ENCODE peak calls at places on chromosome 18, in ten cellular contexts. Q is globus pallidus; X is D341Med; N is Peyer's patch; Y is NCI-H2171 treated with DMSO at 0.1 percent for 48 hours; W is NCI-H69; U is sciatic nerve; Z is stimulated activated CD8-positive, alpha-beta memory T cell treated with anti-CD3 and anti-CD28 coated beads, Interleukin-15, amount 100 ng/mL, for 24 hours; S is GM12865; R is endothelial cell of umbilical vein. I is an unnamed sample.

GRCh38 chr18:60446821-60447220 is 74.2 kb upstream of the MC4R start:
- DNase-seq in Q (no peak), X (peak; percentile 80), N (no peak), Y (peak; percentile 99), W (peak; percentile 98), U (no peak), Z (no peak), S (no peak), R (no peak), I (no peak)

GRCh38 chr18:13621886-13622619 is 104.3 kb downstream of the FAM210A start:
- DNase-seq in Q (no peak), X (no peak), N (no peak), Y (no peak), W (no peak), U (no peak), Z (no peak), S (no peak), R (no peak), I (no peak)

GRCh38 chr18:75290737-75291358 is 80.3 kb downstream of the TSHZ1 start:
- DNase-seq in Q (no peak), X (no peak), N (no peak), Y (no peak), W (peak; percentile 100), U (no peak), Z (no peak), S (no peak), R (no peak), I (no peak)

GRCh38 chr18:42107287-42108045 is 152.4 kb downstream of the PIK3C3 start:
- DNase-seq in Q (no peak), X (no peak), N (no peak), Y (no peak), W (peak; percentile 48), U (no peak), Z (no peak), S (no peak), R (no peak), I (no peak)

GRCh38 chr18:79111483-79111882 is 42.3 kb downstream of the ATP9B start:
- DNase-seq in Q (no peak), X (no peak), N (no peak), Y (no peak), W (no peak), U (no peak), Z (no peak), S (no peak), R (no peak), I (no peak)

GRCh38 chr18:46356278-46357033 is 252.3 kb downstream of the HAUS1 start:
- DNase-seq in Q (no peak), X (no peak), N (no peak), Y (no peak), W (peak; percentile 18), U (no peak), Z (no peak), S (no peak), R (no peak), I (no peak)

GRCh38 chr18:24068945-24069693 is 54.6 kb downstream of the TTC39C start:
- DNase-seq in Q (no peak), X (no peak), N (no peak), Y (peak; percentile 64), W (peak; percentile 95), U (no peak), Z (no peak), S (no peak), R (no peak), I (no peak)

GRCh38 chr18:48412339-48412929 is 3.3 kb upstream of the ZBTB7C start:
- DNase-seq in Q (peak; percentile 29), X (peak; percentile 75), N (no peak), Y (peak; percentile 72), W (peak; percentile 91), U (no peak), Z (no peak), S (peak; percentile 33), R (peak; percentile 28), I (no peak)

GRCh38 chr18:62838475-62839098 is 123.2 kb downstream of the PHLPP1 start:
- DNase-seq in Q (no peak), X (no peak), N (no peak), Y (no peak), W (no peak), U (no peak), Z (no peak), S (peak; percentile 40), R (no peak), I (no peak)

GRCh38 chr18:28690836-28691835 is 514.2 kb upstream of the CDH2 start:
- DNase-seq in Q (no peak), X (no peak), N (no peak), Y (no peak), W (no peak), U (no peak), Z (no peak), S (no peak), R (peak; percentile 90), I (no peak)

GRCh38 chr18:56413862-56414261 is 224.5 kb downstream of the TXNL1 start:
- DNase-seq in Q (no peak), X (no peak), N (no peak), Y (no peak), W (peak; percentile 57), U (no peak), Z (no peak), S (no peak), R (no peak), I (no peak)

GRCh38 chr18:24763765-24764548 is 303.5 kb downstream of the HRH4 start:
- DNase-seq in Q (no peak), X (no peak), N (no peak), Y (peak; percentile 28), W (no peak), U (peak; percentile 59), Z (no peak), S (no peak), R (no peak), I (no peak)

GRCh38 chr18:39752351-39752750 is 2186.8 kb upstream of the CELF4 start:
- DNase-seq in Q (no peak), X (no peak), N (no peak), Y (no peak), W (no peak), U (no peak), Z (no peak), S (no peak), R (no peak), I (no peak)

GRCh38 chr18:71951021-71951420 is 593.1 kb downstream of the CBLN2 start:
- DNase-seq in Q (peak; percentile 55), X (no peak), N (no peak), Y (no peak), W (no peak), U (no peak), Z (no peak), S (no peak), R (no peak), I (no peak)

GRCh38 chr18:23317975-23318675 is 135.0 kb upstream of the RIOK3 start:
- DNase-seq in Q (no peak), X (no peak), N (no peak), Y (no peak), W (no peak), U (no peak), Z (no peak), S (no peak), R (no peak), I (no peak)

GRCh38 chr18:37445368-37445767 is 120.2 kb downstream of the CELF4 start:
- DNase-seq in Q (no peak), X (peak; percentile 79), N (no peak), Y (no peak), W (peak; percentile 87), U (no peak), Z (no peak), S (no peak), R (no peak), I (no peak)

GRCh38 chr18:30094556-30094955 is 948.0 kb downstream of the DSC3 start:
- DNase-seq in Q (no peak), X (no peak), N (no peak), Y (no peak), W (no peak), U (no peak), Z (no peak), S (no peak), R (peak; percentile 60), I (no peak)

GRCh38 chr18:44938396-44939036 is 257.8 kb downstream of the SETBP1 start:
- DNase-seq in Q (no peak), X (peak; percentile 81), N (no peak), Y (peak; percentile 89), W (peak; percentile 100), U (no peak), Z (no peak), S (no peak), R (peak; percentile 27), I (no peak)

GRCh38 chr18:23618862-23619387 is 32.6 kb upstream of the NPC1 start:
- DNase-seq in Q (no peak), X (no peak), N (no peak), Y (no peak), W (peak; percentile 56), U (no peak), Z (no peak), S (peak; percentile 36), R (no peak), I (no peak)

GRCh38 chr18:71008257-71008656 is 719.4 kb downstream of the SOCS6 start:
- DNase-seq in Q (no peak), X (no peak), N (no peak), Y (no peak), W (no peak), U (no peak), Z (no peak), S (no peak), R (no peak), I (no peak)

GRCh38 chr18:9608298-9608697 is 6.1 kb downstream of the PPP4R1 start:
- DNase-seq in Q (no peak), X (no peak), N (no peak), Y (no peak), W (peak; percentile 46), U (no peak), Z (no peak), S (no peak), R (no peak), I (no peak)

GRCh38 chr18:12406376-12407111 is 1.2 kb upstream of the PRELID3A start:
- DNase-seq in Q (no peak), X (no peak), N (no peak), Y (no peak), W (peak; percentile 22), U (no peak), Z (no peak), S (no peak), R (no peak), I (no peak)

GRCh38 chr18:2891526-2892431 is 45.0 kb downstream of the EMILIN2 start:
- DNase-seq in Q (no peak), X (no peak), N (no peak), Y (no peak), W (no peak), U (no peak), Z (no peak), S (no peak), R (no peak), I (no peak)

GRCh38 chr18:53944721-53945120 is 279.7 kb downstream of the MBD2 start:
- DNase-seq in Q (no peak), X (no peak), N (no peak), Y (peak; percentile 19), W (peak; percentile 36), U (no peak), Z (no peak), S (peak; percentile 33), R (no peak), I (no peak)

GRCh38 chr18:12656671-12657047 is 1.2 kb downstream of the SPIRE1 start:
- DNase-seq in Q (peak; percentile 20), X (no peak), N (no peak), Y (peak; percentile 31), W (peak; percentile 59), U (no peak), Z (no peak), S (no peak), R (peak; percentile 63), I (no peak)

GRCh38 chr18:8301427-8302172 is 307.6 kb upstream of the RAB12 start:
- DNase-seq in Q (no peak), X (no peak), N (no peak), Y (peak; percentile 32), W (peak; percentile 91), U (no peak), Z (no peak), S (no peak), R (no peak), I (no peak)

GRCh38 chr18:45828917-45829811 is 3.7 kb downstream of the SIGLEC15 start:
- DNase-seq in Q (no peak), X (peak; percentile 40), N (no peak), Y (no peak), W (peak; percentile 98), U (no peak), Z (no peak), S (no peak), R (no peak), I (no peak)

GRCh38 chr18:50079571-50080295 is 115.2 kb downstream of the MYO5B start:
- DNase-seq in Q (peak; percentile 79), X (no peak), N (no peak), Y (peak; percentile 67), W (peak; percentile 87), U (no peak), Z (no peak), S (no peak), R (no peak), I (no peak)